ENCODE peak calls at places on chromosomes 16 and 17, in seven cellular contexts. N is activated CD8-positive, alpha-beta T cell treated with anti-CD3 and anti-CD28 coated beads for 36 hours; T is left lung; L is NCI-H1436; I is uterus; O is effector memory CD4-positive, alpha-beta T cell; H is T-helper 17 cell. X is an unnamed sample.
A peak's percentile ranks its signal among the peaks of the same experiment; 100 is the strongest.

GRCh38 chr16:84259691-84260090 is 19.9 kb upstream of the KCNG4 start:
- DNase-seq in N (no peak), T (no peak), L (no peak), I (no peak), O (no peak), H (no peak), X (no peak)

GRCh38 chr17:13503526-13503925 is 98.2 kb downstream of the HS3ST3A1 start:
- DNase-seq in N (no peak), T (no peak), L (no peak), I (no peak), O (no peak), H (no peak), X (no peak)

GRCh38 chr17:17235212-17236174 is 1.5 kb downstream of the FLCN start:
- DNase-seq in N (peak; percentile 45), T (no peak), L (no peak), I (no peak), O (no peak), H (no peak), X (peak; percentile 15)

GRCh38 chr16:50103764-50104163 is 38.0 kb downstream of the HEATR3 start:
- DNase-seq in N (no peak), T (no peak), L (no peak), I (no peak), O (no peak), H (no peak), X (no peak)

GRCh38 chr16:21638573-21638975 is 13.8 kb downstream of the IGSF6 start:
- DNase-seq in N (peak; percentile 54), T (no peak), L (no peak), I (no peak), O (no peak), H (no peak), X (peak; percentile 57)

GRCh38 chr16:4179763-4180260 is 62.1 kb downstream of the SRL start:
- DNase-seq in N (no peak), T (no peak), L (no peak), I (no peak), O (no peak), H (no peak), X (no peak)

GRCh38 chr16:48538746-48539484 is 71.1 kb downstream of the N4BP1 start:
- DNase-seq in N (no peak), T (peak; percentile 66), L (no peak), I (no peak), O (no peak), H (no peak), X (no peak)

GRCh38 chr17:45759761-45760160 is 24.4 kb upstream of the CRHR1 start:
- DNase-seq in N (no peak), T (no peak), L (no peak), I (no peak), O (no peak), H (no peak), X (no peak)

X was measured in activated CD4-positive, alpha-beta memory T cell treated with anti-CD3 and anti-CD28 coated beads for 36 hours.